ENCODE peak calls at places on chromosomes 6 and 20, in ten cellular contexts. I is Panc1, R is upper lobe of left lung, Z is SK-N-MC, C is stomach, D is HepG2, W is SK-N-SH, T is GM23338, X is K562, S is H1. J is an unnamed sample.

GRCh38 chr6:25218346-25218745 is 60.8 kb upstream of the CARMIL1 start:
- DNase-seq in R (no peak), C (no peak), I (no peak), D (no peak), T (no peak), W (no peak), X (no peak), S (no peak), Z (no peak), J (no peak)

GRCh38 chr6:73710470-73710869 is 14.5 kb downstream of the CD109 start:
- DNase-seq in Z (no peak), X (no peak), C (peak; percentile 47), S (no peak), R (no peak), I (no peak), W (no peak), D (peak; percentile 7), T (no peak), J (no peak)

GRCh38 chr6:12137480-12137879 is 125.4 kb downstream of the HIVEP1 start:
- DNase-seq in Z (peak; percentile 39), S (no peak), R (peak; percentile 63), D (no peak), X (peak; percentile 36), W (no peak), C (peak; percentile 52), I (no peak), T (no peak), J (peak; percentile 81)

GRCh38 chr6:13302751-13303667 is 25.3 kb downstream of the TBC1D7 start:
- DNase-seq in I (peak; percentile 52), Z (no peak), X (peak; percentile 46), T (no peak), C (peak; percentile 31), W (no peak), R (peak; percentile 88), D (peak; percentile 80), S (no peak), J (peak; percentile 78)

GRCh38 chr6:141017941-141018340 is 1114.8 kb upstream of the GJE1 start:
- DNase-seq in R (no peak), I (no peak), T (no peak), X (no peak), C (no peak), W (no peak), Z (no peak), D (no peak), S (no peak), J (no peak)

GRCh38 chr6:151379933-151380847 is 11.2 kb downstream of the ZBTB2 start:
- DNase-seq in I (no peak), Z (no peak), T (peak; percentile 17), S (no peak), W (no peak), X (no peak), C (no peak), R (no peak), D (no peak), J (no peak)

GRCh38 chr20:45456632-45457031 is 12.9 kb upstream of the WFDC2 start:
- DNase-seq in X (peak; percentile 49), D (peak; percentile 70), Z (no peak), T (peak; percentile 82), W (no peak), I (no peak), S (no peak), R (peak; percentile 76), C (peak; percentile 70), J (no peak)

GRCh38 chr20:11389188-11389587 is 528.5 kb upstream of the BTBD3 start:
- DNase-seq in C (no peak), X (no peak), T (no peak), S (no peak), Z (no peak), D (no peak), I (no peak), W (no peak), R (no peak), J (no peak)

GRCh38 chr6:41677430-41678045 is 39.3 kb downstream of the MDFI start:
- DNase-seq in X (no peak), I (no peak), W (no peak), Z (no peak), C (no peak), T (peak; percentile 35), R (no peak), D (no peak), S (no peak), J (no peak)

GRCh38 chr6:157631388-157631787 is 191.7 kb upstream of the SNX9 start:
- DNase-seq in W (no peak), X (no peak), Z (no peak), R (no peak), C (no peak), I (no peak), D (no peak), T (no peak), S (no peak), J (peak; percentile 8)

GRCh38 chr6:80094017-80094416 is 12.5 kb upstream of the BCKDHB start:
- DNase-seq in D (no peak), I (no peak), T (peak; percentile 41), W (peak; percentile 52), C (no peak), S (no peak), R (no peak), X (peak; percentile 26), Z (no peak), J (no peak)

GRCh38 chr6:45445749-45446454 is 68.2 kb upstream of the SUPT3H start:
- DNase-seq in I (peak; percentile 99), R (peak; percentile 81), C (peak; percentile 59), Z (peak; percentile 99), T (peak; percentile 55), S (no peak), X (peak; percentile 68), W (peak; percentile 1), D (peak; percentile 98), J (peak; percentile 79)

GRCh38 chr6:112956696-112957525 is 609.8 kb downstream of the RFPL4B start:
- DNase-seq in R (no peak), C (no peak), D (no peak), X (peak; percentile 45), Z (no peak), I (no peak), S (no peak), T (no peak), W (peak; percentile 3), J (no peak)

GRCh38 chr6:169266746-169267629 is 13.3 kb upstream of the THBS2 start:
- DNase-seq in S (no peak), D (no peak), X (no peak), W (no peak), T (no peak), I (no peak), C (no peak), Z (no peak), R (no peak), J (no peak)

GRCh38 chr6:5471637-5472430 is 210.5 kb downstream of the FARS2 start:
- DNase-seq in Z (no peak), R (no peak), I (no peak), X (no peak), D (no peak), W (peak; percentile 50), C (no peak), S (peak; percentile 29), T (peak; percentile 82), J (no peak)

GRCh38 chr6:75235271-75235670 is 8.3 kb downstream of the COX7A2 start:
- DNase-seq in Z (no peak), C (no peak), I (no peak), S (no peak), D (no peak), X (no peak), R (no peak), T (peak; percentile 33), W (no peak), J (no peak)
- TF ChIP-seq POLR2AphosphoS5 in Z (no peak), C (no peak), I (no peak), S (no peak), D (no peak), X (no peak), R (no peak), T (peak; percentile 23), W (no peak), J (no peak)

GRCh38 chr20:35166242-35166830 is 5.5 kb upstream of the PROCR start:
- DNase-seq in C (no peak), S (no peak), T (peak; percentile 61), I (no peak), R (peak; percentile 50), W (peak; percentile 80), D (no peak), X (no peak), Z (no peak), J (no peak)
- TF ChIP-seq POLR2AphosphoS5 in C (no peak), S (no peak), T (no peak), I (no peak), R (peak; percentile 87), W (no peak), D (no peak), X (no peak), Z (no peak), J (no peak)

DNA sequence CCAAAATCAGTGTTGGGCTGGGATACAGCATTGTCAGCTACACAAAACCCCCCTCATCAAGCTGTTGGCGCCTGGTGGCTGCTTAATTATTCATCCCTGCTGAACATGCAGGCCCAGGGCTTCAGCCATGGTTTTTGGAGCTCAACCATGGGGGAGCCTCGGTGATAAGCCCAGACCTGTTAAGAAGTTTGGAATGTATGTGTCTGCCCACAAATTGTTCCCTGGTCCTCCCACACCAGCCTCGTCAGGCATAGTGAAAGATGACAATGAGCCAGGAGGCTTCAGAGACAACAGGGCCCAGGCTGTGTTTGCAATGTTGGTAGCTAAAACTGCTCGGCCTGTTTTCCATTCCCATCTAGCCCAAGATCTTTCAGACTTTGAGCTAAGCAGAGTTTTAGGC is 34.8 kb upstream of the SIRPA start:
- DNase-seq in Z (no peak), X (no peak), W (no peak), S (no peak), D (no peak), R (no peak), T (no peak), I (no peak), C (no peak), J (no peak)
- TF ChIP-seq POLR2AphosphoS5 in Z (no peak), X (no peak), W (no peak), S (no peak), D (no peak), R (no peak), T (no peak), I (no peak), C (no peak), J (no peak)

DNA sequence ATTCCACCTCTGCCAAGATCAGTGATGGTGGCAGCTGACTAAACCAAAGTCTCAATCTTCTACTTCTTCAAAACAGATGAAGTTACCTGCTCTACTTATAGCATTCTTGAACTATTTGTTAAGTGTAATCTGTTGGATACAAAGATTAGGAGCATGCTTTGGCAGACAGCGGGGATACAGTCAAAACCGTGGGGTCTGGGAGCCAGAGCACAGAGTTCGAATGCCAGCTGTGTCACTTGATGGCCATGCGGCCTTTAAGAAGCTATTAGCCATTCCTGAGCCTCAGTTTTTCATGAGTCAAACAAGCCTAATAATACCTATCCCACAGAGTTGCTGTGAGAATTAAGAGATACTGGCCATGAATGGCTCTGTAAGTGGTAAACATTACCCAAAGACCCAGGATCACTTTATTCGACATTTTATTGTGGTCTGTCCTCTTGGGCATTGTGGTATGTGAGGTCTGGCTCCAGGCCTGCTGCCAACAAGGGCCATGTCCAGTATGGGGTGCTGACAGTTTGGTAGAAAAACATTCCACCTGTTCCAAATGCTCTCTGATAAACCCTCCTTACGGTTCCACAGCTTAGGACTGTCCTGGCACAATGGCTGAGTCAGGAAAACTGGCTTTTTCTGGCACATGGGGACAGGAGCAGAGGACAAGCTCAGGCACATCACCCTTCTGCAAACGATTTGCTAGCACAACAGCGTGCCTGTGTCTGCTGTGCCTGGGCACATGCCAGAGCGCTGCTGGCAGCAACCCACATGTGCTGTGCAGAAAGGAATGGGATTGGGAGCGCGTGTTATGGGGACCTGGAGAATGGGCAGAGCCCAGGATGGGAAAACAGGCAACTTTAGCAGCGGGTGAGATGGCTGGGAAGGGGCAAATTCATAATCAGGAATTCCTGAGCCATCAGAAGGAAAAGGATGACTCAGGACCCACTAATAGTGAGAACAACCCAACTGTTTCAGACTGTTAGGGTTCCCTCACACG is 15.7 kb upstream of the FAM83C start:
- DNase-seq in T (no peak), W (no peak), X (no peak), S (no peak), C (peak; percentile 74), D (no peak), Z (no peak), I (no peak), R (no peak), J (peak; percentile 91)
- TF ChIP-seq POLR2AphosphoS5 in T (no peak), W (peak; percentile 10), X (no peak), S (no peak), C (peak; percentile 45), D (no peak), Z (no peak), I (no peak), R (no peak), J (peak; percentile 58)

J was measured in sigmoid colon.